ENCODE peak calls at places on chromosomes 6 and 20, in six cellular contexts. D, N, E, B, Y and K are unnamed samples.

GRCh38 chr6:71642793-71643192 is 243.6 kb upstream of the RIMS1 start:
- DNase-seq in D (no peak), N (no peak), E (no peak), B (no peak), Y (no peak), K (no peak)

GRCh38 chr20:4234128-4234527 is 218.8 kb upstream of the RNF24 start:
- DNase-seq in D (no peak), N (no peak), E (no peak), B (no peak), Y (peak; percentile 81), K (no peak)

GRCh38 chr6:138250513-138251247 is 32.4 kb upstream of the PBOV1 start:
- DNase-seq in D (no peak), N (no peak), E (peak; percentile 85), B (no peak), Y (peak; percentile 90), K (no peak)

GRCh38 chr6:25006565-25007001 is 70.8 kb upstream of the RIPOR2 start:
- DNase-seq in D (no peak), N (peak; percentile 16), E (peak; percentile 72), B (no peak), Y (peak; percentile 62), K (no peak)

GRCh38 chr20:53914091-53914860 is 156.1 kb downstream of the BCAS1 start:
- DNase-seq in D (no peak), N (no peak), E (no peak), B (no peak), Y (peak; percentile 69), K (no peak)

GRCh38 chr6:64010646-64011045 is 375.0 kb downstream of the PHF3 start:
- DNase-seq in D (no peak), N (no peak), E (no peak), B (no peak), Y (no peak), K (no peak)

GRCh38 chr6:77463308-77463880 is at the start of gene HTR1B:
- DNase-seq in D (peak; percentile 33), N (no peak), E (peak; percentile 55), B (no peak), Y (peak; percentile 35), K (no peak)

GRCh38 chr6:84524636-84525035 is 239.8 kb downstream of the TBX18 start:
- DNase-seq in D (no peak), N (no peak), E (no peak), B (no peak), Y (peak; percentile 15), K (no peak)

GRCh38 chr20:513429-513828 is 30.2 kb downstream of the CSNK2A1 start:
- DNase-seq in D (no peak), N (no peak), E (no peak), B (no peak), Y (peak; percentile 55), K (no peak)

GRCh38 chr6:106114492-106114891 is 28.4 kb downstream of the PRDM1 start:
- DNase-seq in D (no peak), N (no peak), E (no peak), B (no peak), Y (no peak), K (no peak)

GRCh38 chr6:159806021-159806458 is 6.0 kb downstream of the PNLDC1 start:
- DNase-seq in D (peak; percentile 71), N (no peak), E (no peak), B (no peak), Y (no peak), K (no peak)

GRCh38 chr6:134517863-134518262 is 200.0 kb upstream of the SGK1 start:
- DNase-seq in D (no peak), N (no peak), E (no peak), B (no peak), Y (peak; percentile 29), K (no peak)

GRCh38 chr20:64063389-64064144 is 569 bp downstream of the TCEA2 start:
- DNase-seq in D (peak; percentile 60), N (peak; percentile 15), E (no peak), B (no peak), Y (peak; percentile 72), K (no peak)